ENCODE peak calls at places on chromosome 10, in four cellular contexts. K, B, V and G are unnamed samples.

GRCh38 chr10:54909165-54909564 is 108.1 kb upstream of the PCDH15 start:
- DNase-seq in B (no peak), K (no peak), V (no peak), G (no peak)

GRCh38 chr10:62635127-62635526 is 169.4 kb upstream of the ADO start:
- DNase-seq in B (no peak), V (no peak), K (no peak), G (no peak)

GRCh38 chr10:117653170-117653515 is 110.6 kb downstream of the EMX2 start:
- DNase-seq in B (peak; percentile 53), K (peak; percentile 78), V (peak; percentile 87), G (no peak)

GRCh38 chr10:30062090-30062489 is 2.7 kb upstream of the JCAD start:
- DNase-seq in V (peak; percentile 96), K (no peak), B (no peak), G (no peak)

GRCh38 chr10:132832186-132832983 is 46.4 kb upstream of the NKX6-2 start:
- DNase-seq in V (no peak), B (no peak), K (no peak), G (no peak)

GRCh38 chr10:123464428-123465323 is 201.5 kb upstream of the GPR26 start:
- DNase-seq in K (no peak), V (no peak), B (no peak), G (no peak)

GRCh38 chr10:103481974-103482531 is 3.0 kb upstream of the CALHM3 start:
- DNase-seq in V (peak; percentile 74), B (no peak), K (peak; percentile 23), G (peak; percentile 62)

GRCh38 chr10:114822771-114823463 is 1.3 kb downstream of the FHIP2A start:
- DNase-seq in K (peak; percentile 55), B (no peak), V (peak; percentile 76), G (no peak)

GRCh38 chr10:54985732-54986131 is 184.7 kb upstream of the PCDH15 start:
- DNase-seq in K (no peak), V (no peak), B (no peak), G (no peak)

GRCh38 chr10:85786401-85786899 is 580.1 kb downstream of the GRID1 start:
- DNase-seq in V (no peak), K (no peak), B (no peak), G (no peak)

GRCh38 chr10:119396709-119397071 is 145.8 kb downstream of the RGS10 start:
- DNase-seq in V (no peak), B (no peak), K (no peak), G (no peak)

GRCh38 chr10:60718891-60719290 is 59.4 kb upstream of the CDK1 start:
- DNase-seq in K (no peak), B (no peak), V (peak; percentile 20), G (no peak)

GRCh38 chr10:71463111-71463510 is 66.4 kb downstream of the CDH23 start:
- DNase-seq in V (no peak), K (no peak), B (no peak), G (no peak)

GRCh38 chr10:26488344-26488743 is 50.2 kb downstream of the APBB1IP start:
- DNase-seq in B (no peak), V (peak; percentile 75), K (peak; percentile 58), G (no peak)